ENCODE peak calls at places on chromosomes 12 and 14, in four cellular contexts. H, T, G and W are unnamed samples.

GRCh38 chr12:125140918-125141573 is 75.8 kb downstream of the AACS start:
- DNase-seq in H (peak; percentile 68), T (no peak), G (peak; percentile 76), W (no peak)

GRCh38 chr12:13066459-13066858 is 22.3 kb downstream of the FAM234B start:
- DNase-seq in H (no peak), T (no peak), G (no peak), W (no peak)

GRCh38 chr12:90801776-90802175 is 153.2 kb downstream of the CCER1 start:
- DNase-seq in H (no peak), T (no peak), G (peak; percentile 38), W (no peak)

GRCh38 chr14:71855399-71856036 is 76.7 kb upstream of the RGS6 start:
- DNase-seq in H (peak; percentile 46), T (peak; percentile 79), G (peak; percentile 73), W (peak; percentile 30)

GRCh38 chr12:57164966-57165365 is 17.5 kb upstream of the LRP1-AS start:
- DNase-seq in H (no peak), T (no peak), G (peak; percentile 41), W (no peak)

GRCh38 chr12:71439362-71439612 is 311 bp upstream of the LGR5 start:
- DNase-seq in H (no peak), T (no peak), G (no peak), W (no peak)

GRCh38 chr12:34625116-34625515 is 602.8 kb downstream of the ALG10 start:
- DNase-seq in H (no peak), T (no peak), G (peak; percentile 15), W (no peak)

GRCh38 chr14:67510121-67510520 is 21.6 kb upstream of the TMEM229B start:
- DNase-seq in H (no peak), T (no peak), G (peak; percentile 58), W (no peak)

GRCh38 chr12:83008703-83009102 is 322.0 kb downstream of the TMTC2 start:
- DNase-seq in H (no peak), T (no peak), G (no peak), W (no peak)

GRCh38 chr14:55265197-55265596 is 6.0 kb upstream of the FBXO34 start:
- DNase-seq in H (no peak), T (no peak), G (no peak), W (no peak)

GRCh38 chr12:27865421-27865820 is 85.4 kb upstream of the MANSC4 start:
- DNase-seq in H (no peak), T (no peak), G (peak; percentile 98), W (no peak)

GRCh38 chr12:101074940-101075680 is 134.9 kb downstream of the SLC5A8 start:
- DNase-seq in H (no peak), T (no peak), G (peak; percentile 58), W (no peak)

GRCh38 chr12:120039711-120040110 is 50.7 kb downstream of the BICDL1 start:
- DNase-seq in H (no peak), T (no peak), G (no peak), W (no peak)

GRCh38 chr12:68790952-68791234 is 17.1 kb upstream of the MDM2 start:
- DNase-seq in H (no peak), T (no peak), G (no peak), W (no peak)

GRCh38 chr12:1289371-1290155 is 298.5 kb downstream of the ERC1 start:
- DNase-seq in H (no peak), T (no peak), G (no peak), W (no peak)

GRCh38 chr14:71371711-71372396 is 464.6 kb downstream of the PCNX1 start:
- DNase-seq in H (no peak), T (no peak), G (peak; percentile 53), W (no peak)

GRCh38 chr12:132637811-132638210 is 19.2 kb downstream of the P2RX2 start:
- DNase-seq in H (no peak), T (no peak), G (no peak), W (no peak)

GRCh38 chr12:89494411-89495231 is 30.0 kb downstream of the GALNT4 start:
- DNase-seq in H (no peak), T (no peak), G (peak; percentile 22), W (no peak)

GRCh38 chr12:18683603-18684002 is 54.2 kb downstream of the PLCZ1 start:
- DNase-seq in H (no peak), T (no peak), G (peak; percentile 65), W (no peak)

GRCh38 chr12:22377731-22378496 is 43.4 kb upstream of the ST8SIA1 start:
- DNase-seq in H (no peak), T (no peak), G (no peak), W (no peak)

GRCh38 chr14:59267046-59267445 is 78.6 kb downstream of the DAAM1 start:
- DNase-seq in H (no peak), T (no peak), G (no peak), W (no peak)

GRCh38 chr14:59265808-59266207 is 77.3 kb downstream of the DAAM1 start:
- DNase-seq in H (no peak), T (no peak), G (no peak), W (no peak)

GRCh38 chr14:59268011-59268410 is 79.5 kb downstream of the DAAM1 start:
- DNase-seq in H (no peak), T (no peak), G (no peak), W (no peak)

GRCh38 chr14:59261334-59261733 is 72.9 kb downstream of the DAAM1 start:
- DNase-seq in H (no peak), T (no peak), G (no peak), W (no peak)

DNA sequence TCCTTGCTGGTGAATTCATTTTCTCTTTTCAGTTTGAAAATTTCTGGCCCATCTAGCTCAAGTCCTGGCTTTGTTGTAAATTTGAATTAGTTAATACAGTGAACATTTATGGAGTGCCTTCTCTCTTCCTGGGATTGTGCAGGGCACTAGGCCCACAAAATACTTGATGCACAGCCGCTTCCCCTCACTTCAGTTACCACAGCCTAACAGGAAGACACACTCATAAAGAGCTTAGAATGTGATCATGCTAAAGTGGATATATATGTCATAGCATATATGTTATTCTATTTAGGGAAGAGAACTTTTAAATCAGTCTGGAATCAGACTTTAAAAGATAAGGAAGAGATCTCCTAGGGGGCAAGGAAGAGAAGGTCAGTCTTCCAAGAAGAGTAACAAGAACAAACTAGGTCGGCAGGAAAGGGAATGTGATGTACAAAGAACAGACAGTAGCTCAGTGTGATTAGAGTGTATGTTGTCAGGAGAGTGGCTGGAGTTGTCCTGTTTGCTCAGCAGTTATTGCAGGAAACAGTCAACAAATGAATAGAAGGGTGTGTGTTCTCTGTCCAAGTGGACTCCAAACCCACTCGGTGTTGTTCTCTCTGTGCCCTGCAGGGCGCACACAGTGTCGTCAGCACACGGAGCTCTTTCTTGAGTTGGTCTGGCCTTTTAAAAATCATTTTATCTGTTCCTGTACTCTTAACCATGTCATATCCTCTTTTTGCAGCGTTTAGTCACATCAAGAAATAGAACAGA is 74.4 kb downstream of the DAAM1 start:
- DNase-seq in H (no peak), T (peak; percentile 12), G (no peak), W (no peak)
- TF ChIP-seq CTCF in H (no peak), T (peak; percentile 62), G (no peak), W (no peak)

GRCh38 chr12:24268663-24269186 is 319.3 kb upstream of the SOX5 start:
- DNase-seq in H (no peak), T (no peak), G (no peak), W (no peak)
- TF ChIP-seq CTCF in H (no peak), T (peak; percentile 35), G (no peak), W (no peak)

DNA sequence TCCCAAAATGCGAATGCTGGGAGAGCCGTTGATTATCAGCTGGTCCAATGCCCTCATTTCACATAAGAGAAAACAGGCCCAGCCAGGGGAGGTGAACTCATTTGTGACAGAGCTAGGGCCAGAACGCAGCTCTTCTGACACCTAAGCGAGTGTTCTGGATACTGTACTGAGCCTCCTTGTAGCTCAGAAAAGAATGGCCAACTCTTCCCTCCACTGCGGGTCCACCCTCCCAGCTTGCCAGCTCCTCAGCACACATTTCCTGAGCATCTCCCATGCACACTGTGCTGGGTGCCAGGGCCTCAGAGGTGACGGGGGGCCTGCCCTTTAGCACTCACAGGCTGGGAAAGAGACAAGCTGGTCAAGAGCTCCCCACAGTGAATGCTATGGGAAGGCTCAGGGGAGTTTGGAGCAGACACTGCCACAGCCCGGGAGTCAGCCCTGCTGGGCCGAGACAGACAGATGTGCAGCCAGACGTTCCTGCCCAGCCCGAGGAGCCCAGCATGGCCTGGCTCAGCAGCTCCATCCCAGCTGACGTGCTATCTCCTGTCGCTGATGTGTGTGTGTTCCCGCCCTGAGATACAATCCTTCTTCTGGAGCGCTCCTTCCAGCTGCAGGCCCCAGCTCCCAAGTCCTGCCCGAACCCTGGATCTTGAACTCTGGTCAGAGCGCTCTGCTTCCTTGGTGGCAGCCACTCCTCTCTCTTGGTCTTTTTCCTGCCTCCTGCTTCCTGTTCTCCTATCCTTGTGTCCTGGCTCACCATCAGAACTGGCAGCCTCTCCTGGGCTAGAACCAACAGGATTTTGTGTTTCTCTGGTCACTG is 3.6 kb downstream of the CMTM5 start:
- DNase-seq in H (no peak), T (no peak), G (no peak), W (no peak)
- TF ChIP-seq CTCF in H (no peak), T (no peak), G (no peak), W (no peak)

DNA sequence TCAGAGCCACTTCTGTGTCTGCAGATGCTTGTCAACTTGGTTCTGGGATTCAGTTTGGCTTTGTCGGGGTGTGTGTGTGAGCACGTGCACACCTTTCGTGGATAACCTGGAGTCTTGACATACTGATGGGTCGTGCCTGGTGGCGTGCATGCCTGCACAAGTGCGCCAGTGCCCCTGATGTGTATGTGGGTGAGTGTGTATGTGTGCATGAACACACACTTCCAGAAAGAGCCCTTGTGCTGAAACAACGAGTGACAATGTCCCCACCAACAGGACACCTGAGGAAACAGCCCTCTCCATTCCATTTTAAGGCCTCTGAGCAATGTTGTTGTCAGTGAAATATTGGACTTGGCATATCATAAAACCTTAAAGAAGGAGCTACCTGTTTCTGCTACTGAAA is 53.9 kb downstream of the SMUG1 start:
- DNase-seq in H (no peak), T (no peak), G (no peak), W (peak; percentile 10)
- TF ChIP-seq CTCF in H (no peak), T (no peak), G (no peak), W (peak; percentile 2)